ENCODE peak calls at places on chromosomes 4 and X, in five cellular contexts. One of them, this sample, is unnamed. For H3K4me1 and H3K9me3, the result is how much of the 10 kb centered on the place peaks cover.

GRCh38 chr4:120007171-120007894 is 59.3 kb downstream of the MAD2L1 start:
- DNase-seq in lower lobe of right lung: no peak
- DNase-seq in right atrium auricular region: no peak
- DNase-seq in prostate gland: no peak
- DNase-seq in heart right ventricle: no peak
- DNase-seq in this sample: no peak

GRCh38 chr4:54440394-54441223 is 211.5 kb downstream of the PDGFRA start:
- DNase-seq in right atrium auricular region: no peak
- DNase-seq in prostate gland: no peak
- DNase-seq in heart right ventricle: no peak
- DNase-seq in lower lobe of right lung: no peak
- DNase-seq in this sample: peak

GRCh38 chr4:1521821-1522361 is 115.6 kb upstream of the NKX1-1 start:
- DNase-seq in prostate gland: no peak
- DNase-seq in right atrium auricular region: no peak
- DNase-seq in lower lobe of right lung: peak
- DNase-seq in heart right ventricle: peak
- DNase-seq in this sample: no peak

GRCh38 chrX:110678591-110678990 is 117.0 kb downstream of the CHRDL1 start:
- DNase-seq in heart right ventricle: no peak
- DNase-seq in prostate gland: no peak
- DNase-seq in lower lobe of right lung: no peak
- DNase-seq in right atrium auricular region: no peak
- DNase-seq in this sample: no peak

GRCh38 chr4:74058048-74058651 is 19.7 kb upstream of the CXCL3 start:
- DNase-seq in heart right ventricle: no peak
- DNase-seq in lower lobe of right lung: no peak
- DNase-seq in prostate gland: no peak
- DNase-seq in right atrium auricular region: no peak
- DNase-seq in this sample: no peak

GRCh38 chr4:119536572-119537528 is 91.8 kb downstream of the PDE5A start:
- DNase-seq in right atrium auricular region: no peak
- DNase-seq in lower lobe of right lung: no peak
- DNase-seq in prostate gland: no peak
- DNase-seq in heart right ventricle: no peak
- DNase-seq in this sample: peak

GRCh38 chrX:86141786-86142185 is 6.5 kb upstream of the DACH2 start:
- DNase-seq in lower lobe of right lung: no peak
- DNase-seq in prostate gland: no peak
- DNase-seq in heart right ventricle: no peak
- DNase-seq in right atrium auricular region: no peak
- DNase-seq in this sample: no peak

GRCh38 chrX:112368371-112368770 is 285.8 kb upstream of the TRPC5 start:
- DNase-seq in right atrium auricular region: no peak
- DNase-seq in lower lobe of right lung: no peak
- DNase-seq in heart right ventricle: no peak
- DNase-seq in prostate gland: no peak
- DNase-seq in this sample: no peak

GRCh38 chrX:23694606-23695005 is 27.3 kb downstream of the PRDX4 start:
- DNase-seq in lower lobe of right lung: peak
- DNase-seq in heart right ventricle: no peak
- DNase-seq in prostate gland: peak
- DNase-seq in right atrium auricular region: peak
- DNase-seq in this sample: no peak

GRCh38 chr4:149499726-149500125 is 315.9 kb downstream of the IQCM start:
- DNase-seq in lower lobe of right lung: no peak
- DNase-seq in prostate gland: no peak
- DNase-seq in heart right ventricle: no peak
- DNase-seq in right atrium auricular region: no peak
- DNase-seq in this sample: no peak

GRCh38 chrX:136754641-136755040 is 26.1 kb downstream of the ARHGEF6 start:
- DNase-seq in right atrium auricular region: no peak
- DNase-seq in prostate gland: peak
- DNase-seq in lower lobe of right lung: no peak
- DNase-seq in heart right ventricle: peak
- DNase-seq in this sample: no peak

GRCh38 chr4:55931833-55932232 is 16.9 kb upstream of the CEP135 start:
- DNase-seq in prostate gland: no peak
- DNase-seq in lower lobe of right lung: no peak
- DNase-seq in heart right ventricle: no peak
- DNase-seq in right atrium auricular region: no peak
- DNase-seq in this sample: no peak

GRCh38 chrX:118066867-118067515 is 49.6 kb downstream of the KLHL13 start:
- DNase-seq in right atrium auricular region: no peak
- DNase-seq in lower lobe of right lung: no peak
- DNase-seq in heart right ventricle: no peak
- DNase-seq in prostate gland: no peak
- DNase-seq in this sample: no peak

GRCh38 chr4:26452565-26453531 is 37.4 kb downstream of the CCKAR start:
- DNase-seq in heart right ventricle: no peak
- DNase-seq in right atrium auricular region: no peak
- DNase-seq in lower lobe of right lung: no peak
- DNase-seq in prostate gland: peak
- DNase-seq in this sample: no peak

GRCh38 chr4:85967872-85968271 is 392.0 kb downstream of the MAPK10 start:
- DNase-seq in right atrium auricular region: no peak
- DNase-seq in heart right ventricle: no peak
- DNase-seq in lower lobe of right lung: no peak
- DNase-seq in prostate gland: no peak
- DNase-seq in this sample: no peak

GRCh38 chrX:19285857-19286256 is 57.9 kb upstream of the PDHA1 start:
- DNase-seq in prostate gland: no peak
- DNase-seq in heart right ventricle: no peak
- DNase-seq in lower lobe of right lung: no peak
- DNase-seq in right atrium auricular region: no peak
- DNase-seq in this sample: no peak

GRCh38 chrX:43666301-43666912 is 10.3 kb downstream of the MAOA start:
- DNase-seq in lower lobe of right lung: no peak
- DNase-seq in prostate gland: no peak
- DNase-seq in right atrium auricular region: no peak
- DNase-seq in heart right ventricle: no peak
- DNase-seq in this sample: no peak

GRCh38 chrX:54495814-54496516 is at the start of gene FGD1:
- DNase-seq in right atrium auricular region: no peak
- DNase-seq in heart right ventricle: peak
- DNase-seq in lower lobe of right lung: peak
- DNase-seq in prostate gland: peak
- DNase-seq in this sample: peak

GRCh38 chr4:186760576-186760975 is 36.9 kb upstream of the FAT1 start:
- DNase-seq in heart right ventricle: no peak
- DNase-seq in prostate gland: no peak
- DNase-seq in right atrium auricular region: no peak
- DNase-seq in lower lobe of right lung: no peak
- DNase-seq in this sample: peak

GRCh38 chr4:83852085-83852451 is 316.2 kb downstream of the GPAT3 start:
- DNase-seq in prostate gland: no peak
- DNase-seq in right atrium auricular region: no peak
- DNase-seq in lower lobe of right lung: no peak
- DNase-seq in heart right ventricle: no peak
- DNase-seq in this sample: peak

GRCh38 chr4:169270156-169270809 is 473 bp downstream of the SH3RF1 start:
- DNase-seq in right atrium auricular region: peak
- DNase-seq in heart right ventricle: peak
- DNase-seq in prostate gland: peak
- DNase-seq in lower lobe of right lung: peak
- DNase-seq in this sample: peak

GRCh38 chr4:142168181-142168580 is 531.8 kb downstream of the IL15 start:
- DNase-seq in heart right ventricle: no peak
- DNase-seq in prostate gland: no peak
- DNase-seq in lower lobe of right lung: no peak
- DNase-seq in right atrium auricular region: no peak
- DNase-seq in this sample: no peak

GRCh38 chr4:53459548-53459947 is 82.1 kb downstream of the FIP1L1 start:
- DNase-seq in heart right ventricle: no peak
- DNase-seq in lower lobe of right lung: no peak
- DNase-seq in prostate gland: no peak
- DNase-seq in right atrium auricular region: no peak
- DNase-seq in this sample: no peak

GRCh38 chr4:177442623-177443155 is 452 bp upstream of the AGA start:
- DNase-seq in prostate gland: no peak
- DNase-seq in heart right ventricle: no peak
- DNase-seq in lower lobe of right lung: no peak
- DNase-seq in right atrium auricular region: no peak
- DNase-seq in this sample: no peak

GRCh38 chrX:123336666-123337065 is 152.6 kb downstream of the GRIA3 start:
- DNase-seq in heart right ventricle: no peak
- DNase-seq in lower lobe of right lung: no peak
- DNase-seq in right atrium auricular region: no peak
- DNase-seq in prostate gland: no peak
- DNase-seq in this sample: no peak

GRCh38 chr4:41865981-41866798 is 69.0 kb upstream of the TMEM33 start:
- DNase-seq in prostate gland: no peak
- DNase-seq in heart right ventricle: no peak
- DNase-seq in lower lobe of right lung: no peak
- DNase-seq in right atrium auricular region: no peak
- DNase-seq in this sample: no peak

GRCh38 chrX:87572911-87573310 is 55.3 kb downstream of the KLHL4 start:
- DNase-seq in heart right ventricle: no peak
- DNase-seq in lower lobe of right lung: no peak
- DNase-seq in prostate gland: no peak
- DNase-seq in right atrium auricular region: no peak
- DNase-seq in this sample: no peak

GRCh38 chr4:13537011-13537831 is 7.1 kb downstream of the NKX3-2 start:
- DNase-seq in prostate gland: no peak
- DNase-seq in heart right ventricle: no peak
- DNase-seq in right atrium auricular region: no peak
- DNase-seq in lower lobe of right lung: no peak
- DNase-seq in this sample: no peak

GRCh38 chr4:3877236-3877635 is 111.1 kb downstream of the ADRA2C start:
- DNase-seq in prostate gland: no peak
- DNase-seq in right atrium auricular region: no peak
- DNase-seq in heart right ventricle: no peak
- DNase-seq in lower lobe of right lung: no peak
- DNase-seq in this sample: no peak
- H3K4me1 ChIP-seq in prostate gland: under half
- H3K4me1 ChIP-seq in right atrium auricular region: under half
- H3K4me1 ChIP-seq in heart right ventricle: under half
- H3K4me1 ChIP-seq in lower lobe of right lung: under half
- H3K4me1 ChIP-seq in this sample: under half

GRCh38 chr4:122815248-122815647 is 11.4 kb upstream of the FGF2 start:
- DNase-seq in heart right ventricle: no peak
- DNase-seq in lower lobe of right lung: no peak
- DNase-seq in right atrium auricular region: no peak
- DNase-seq in prostate gland: no peak
- DNase-seq in this sample: no peak
- H3K27ac ChIP-seq in heart right ventricle: no peak
- H3K27ac ChIP-seq in lower lobe of right lung: no peak
- H3K27ac ChIP-seq in right atrium auricular region: no peak
- H3K27ac ChIP-seq in prostate gland: no peak
- H3K27ac ChIP-seq in this sample: no peak

GRCh38 chrX:155231163-155231562 is 14.9 kb downstream of the VBP1 start:
- DNase-seq in right atrium auricular region: no peak
- DNase-seq in lower lobe of right lung: no peak
- DNase-seq in heart right ventricle: no peak
- DNase-seq in prostate gland: no peak
- DNase-seq in this sample: no peak
- H3K9me3 ChIP-seq in right atrium auricular region: under half
- H3K9me3 ChIP-seq in lower lobe of right lung: under half
- H3K9me3 ChIP-seq in heart right ventricle: under half
- H3K9me3 ChIP-seq in prostate gland: under half
- H3K9me3 ChIP-seq in this sample: under half

DNA sequence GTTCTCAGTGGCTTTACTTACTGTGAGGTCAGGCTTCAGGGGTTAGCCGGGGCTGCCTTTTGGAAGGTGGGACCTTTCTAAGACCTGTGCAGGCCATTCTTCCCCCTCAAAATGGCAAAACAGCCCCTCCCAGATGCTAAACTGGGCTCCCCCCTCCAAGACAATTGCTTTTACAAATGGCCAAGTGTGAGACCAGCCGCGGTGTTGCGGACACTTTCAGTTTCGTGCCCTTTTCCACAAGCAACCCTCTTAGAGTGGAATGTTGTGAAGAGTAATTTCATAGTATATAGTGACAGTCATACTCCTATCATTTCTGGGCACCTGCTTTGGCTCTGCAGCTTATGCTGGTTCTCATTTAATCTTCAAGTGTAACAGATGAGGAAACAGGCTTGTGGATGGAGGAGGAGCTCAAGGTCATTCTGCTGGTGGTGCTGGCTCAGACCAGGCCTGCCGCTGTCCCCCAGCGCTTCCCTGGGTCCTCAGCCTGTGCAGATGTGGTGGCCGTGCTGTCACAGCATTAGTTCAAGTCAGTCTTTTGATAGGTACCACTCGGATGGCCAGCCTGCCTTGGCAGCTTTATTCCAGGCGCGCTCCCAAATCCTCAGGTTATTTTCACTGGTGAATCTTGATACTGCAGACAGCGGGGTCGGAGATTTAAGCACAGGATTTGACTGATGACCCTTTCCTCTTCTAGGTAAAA is 55.0 kb upstream of the TADA2B start:
- DNase-seq in lower lobe of right lung: no peak
- DNase-seq in right atrium auricular region: peak
- DNase-seq in heart right ventricle: no peak
- DNase-seq in prostate gland: no peak
- DNase-seq in this sample: no peak
- H3K4me1 ChIP-seq in lower lobe of right lung: half or more
- H3K4me1 ChIP-seq in right atrium auricular region: under half
- H3K4me1 ChIP-seq in heart right ventricle: half or more
- H3K4me1 ChIP-seq in prostate gland: under half
- H3K4me1 ChIP-seq in this sample: under half

GRCh38 chrX:130401415-130402210 is at the start of gene RBMX2:
- DNase-seq in heart right ventricle: peak
- DNase-seq in prostate gland: peak
- DNase-seq in right atrium auricular region: peak
- DNase-seq in lower lobe of right lung: peak
- DNase-seq in this sample: peak
- H3K27ac ChIP-seq in heart right ventricle: peak
- H3K27ac ChIP-seq in prostate gland: peak
- H3K27ac ChIP-seq in right atrium auricular region: peak
- H3K27ac ChIP-seq in lower lobe of right lung: peak
- H3K27ac ChIP-seq in this sample: peak

DNA sequence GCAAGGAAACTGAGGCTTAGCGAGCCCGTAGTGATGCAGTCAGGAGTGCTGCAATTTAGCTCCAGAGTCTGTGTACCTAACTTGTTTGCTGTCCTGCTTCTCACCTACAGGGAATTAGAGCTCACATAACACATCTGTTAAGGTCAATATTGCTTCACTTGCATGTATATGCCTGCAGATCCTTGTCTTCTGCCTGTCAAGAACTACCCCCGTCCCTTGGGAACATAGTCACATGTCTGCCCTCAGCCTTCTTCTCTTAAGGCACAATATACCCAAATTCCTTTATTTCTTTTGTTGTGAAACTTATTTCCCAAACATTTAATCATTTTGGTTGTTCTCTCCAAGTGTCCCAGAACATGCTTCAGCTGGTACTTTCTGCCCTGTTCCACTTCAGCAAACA is 103.3 kb upstream of the LEF1 start:
- DNase-seq in lower lobe of right lung: no peak
- DNase-seq in heart right ventricle: no peak
- DNase-seq in prostate gland: no peak
- DNase-seq in right atrium auricular region: no peak
- DNase-seq in this sample: no peak
- H3K9me3 ChIP-seq in lower lobe of right lung: under half
- H3K9me3 ChIP-seq in heart right ventricle: under half
- H3K9me3 ChIP-seq in prostate gland: under half
- H3K9me3 ChIP-seq in right atrium auricular region: under half
- H3K9me3 ChIP-seq in this sample: under half